ENCODE peak calls at places on chromosomes 4 and X, in seven cellular contexts. M is K562, L is A549, H is HepG2, C is IMR-90, Q is GM12878, U is H1. Z is an unnamed sample.

GRCh38 chrX:56783450-56783831 is 54.4 kb downstream of the NBDY start:
- DNase-seq in M (peak; percentile 17), U (no peak), H (no peak), C (peak; percentile 65), Q (peak; percentile 91), L (no peak), Z (peak; percentile 20)

GRCh38 chrX:9847071-9847470 is 60.8 kb downstream of the SHROOM2 start:
- DNase-seq in C (peak; percentile 72), M (no peak), U (no peak), L (peak; percentile 37), H (peak; percentile 74), Q (no peak), Z (no peak)

GRCh38 chr4:23171971-23172370 is 479.2 kb downstream of the GBA3 start:
- DNase-seq in Q (no peak), M (no peak), H (no peak), C (no peak), U (no peak), L (no peak), Z (no peak)

GRCh38 chrX:20670611-20671010 is 403.9 kb upstream of the RPS6KA3 start:
- DNase-seq in M (no peak), H (no peak), C (no peak), Q (no peak), U (no peak), L (no peak), Z (no peak)

GRCh38 chr4:47427936-47428335 is 35.6 kb downstream of the COMMD8 start:
- DNase-seq in C (no peak), M (no peak), L (no peak), Q (no peak), U (no peak), H (no peak), Z (no peak)

GRCh38 chr4:114474401-114474800 is 124.2 kb upstream of the UGT8 start:
- DNase-seq in C (no peak), L (no peak), Q (no peak), M (no peak), H (no peak), U (no peak), Z (no peak)

GRCh38 chr4:70743728-70744127 is 22.0 kb downstream of the RUFY3 start:
- DNase-seq in M (no peak), C (peak; percentile 29), H (no peak), Q (no peak), U (no peak), L (no peak), Z (no peak)

GRCh38 chrX:41857670-41858069 is 65.7 kb downstream of the CASK start:
- DNase-seq in Q (no peak), M (no peak), C (no peak), H (no peak), U (no peak), L (no peak), Z (no peak)

GRCh38 chr4:153634737-153635353 is 49.2 kb upstream of the TLR2 start:
- DNase-seq in Q (no peak), M (peak; percentile 23), U (no peak), L (peak; percentile 12), H (peak; percentile 9), C (peak; percentile 8), Z (no peak)

GRCh38 chrX:46180258-46180687 is 364.9 kb downstream of the ZNF674 start:
- DNase-seq in H (peak; percentile 2), U (no peak), C (peak; percentile 47), L (peak; percentile 60), Q (peak; percentile 49), M (peak; percentile 12), Z (no peak)

GRCh38 chr4:123877561-123877960 is 481.0 kb downstream of the SPRY1 start:
- DNase-seq in H (no peak), C (peak; percentile 40), Q (no peak), M (no peak), U (no peak), L (no peak), Z (no peak)

GRCh38 chr4:145681956-145682355 is 2.0 kb downstream of the C4orf51 start:
- DNase-seq in L (no peak), H (no peak), U (no peak), Q (no peak), M (no peak), C (peak; percentile 61), Z (no peak)

GRCh38 chr4:3440011-3440410 is 1.8 kb upstream of the HGFAC start:
- DNase-seq in H (no peak), Q (no peak), U (no peak), M (no peak), C (no peak), L (no peak), Z (no peak)

GRCh38 chr4:26557164-26557563 is 26.7 kb upstream of the TBC1D19 start:
- DNase-seq in H (no peak), U (no peak), C (peak; percentile 95), M (no peak), Q (no peak), L (no peak), Z (no peak)

GRCh38 chrX:112819013-112819635 is 21.5 kb downstream of the AMOT start:
- DNase-seq in U (no peak), M (no peak), C (peak; percentile 89), L (no peak), Q (no peak), H (no peak), Z (no peak)

GRCh38 chr4:183256756-183257385 is 63.2 kb downstream of the CLDN22 start:
- DNase-seq in L (peak; percentile 50), C (peak; percentile 54), Q (no peak), U (no peak), H (peak; percentile 40), M (peak; percentile 70), Z (peak; percentile 67)

DNA sequence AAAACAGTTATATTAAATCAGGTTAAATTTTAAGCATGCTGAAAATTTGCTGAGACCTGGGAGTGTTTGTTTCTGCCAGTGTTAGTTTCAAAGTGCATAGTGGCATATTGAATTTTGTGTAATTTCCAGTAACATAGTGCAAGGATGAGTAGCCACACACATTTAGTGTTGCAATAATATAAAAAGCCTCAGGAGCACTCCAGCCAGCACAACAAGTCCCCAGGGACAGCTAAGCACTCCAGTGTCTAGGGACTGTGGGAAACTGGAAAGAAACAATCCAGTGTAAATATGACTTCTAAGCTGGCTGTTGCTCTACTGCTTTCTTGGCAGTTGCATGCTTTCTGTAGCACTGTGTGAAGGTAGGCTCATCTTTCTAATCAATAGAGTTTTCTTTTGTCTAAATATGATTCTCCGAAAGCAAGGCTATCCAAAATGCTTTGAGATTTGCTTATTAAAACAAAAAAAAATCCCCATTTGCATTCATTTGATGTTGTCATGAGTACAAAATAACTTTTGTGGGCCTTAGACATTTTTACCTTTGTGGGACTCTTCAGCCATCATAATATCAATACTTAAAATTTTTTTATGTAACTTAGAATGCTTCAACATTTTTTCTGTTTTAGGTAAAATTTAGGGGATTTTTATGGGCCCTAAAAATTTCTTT is 24.2 kb upstream of the CXCL2 start:
- DNase-seq in L (peak; percentile 77), Q (no peak), M (no peak), C (peak; percentile 15), H (peak; percentile 47), U (no peak), Z (no peak)
- TF ChIP-seq USF2 in L (no peak), Q (no peak), M (no peak), C (no peak), H (no peak), U (no peak), Z (no peak)

GRCh38 chr4:684611-685010 is 4.3 kb downstream of the SLC49A3 start:
- DNase-seq in L (no peak), H (no peak), C (no peak), U (no peak), Q (no peak), M (no peak), Z (no peak)
- TF ChIP-seq USF2 in L (no peak), H (no peak), C (no peak), U (no peak), Q (no peak), M (no peak), Z (no peak)

GRCh38 chr4:38178666-38178995 is 218.4 kb downstream of the PTTG2 start:
- DNase-seq in H (no peak), M (no peak), Q (peak; percentile 50), C (no peak), L (no peak), U (no peak), Z (no peak)

GRCh38 chr4:38179690-38180299 is 219.6 kb downstream of the PTTG2 start:
- DNase-seq in M (peak; percentile 76), L (peak; percentile 55), C (peak; percentile 77), Q (peak; percentile 56), H (peak; percentile 65), U (peak; percentile 41), Z (peak; percentile 81)

GRCh38 chr4:38177035-38177791 is 217.0 kb downstream of the PTTG2 start:
- DNase-seq in C (peak; percentile 44), H (no peak), U (no peak), Q (no peak), M (no peak), L (no peak), Z (no peak)

GRCh38 chr4:38180456-38180855 is 220.3 kb downstream of the PTTG2 start:
- DNase-seq in U (no peak), L (no peak), H (no peak), C (peak; percentile 47), Q (no peak), M (no peak), Z (no peak)

GRCh38 chr4:38177792-38178665 is 217.8 kb downstream of the PTTG2 start:
- DNase-seq in L (no peak), M (peak; percentile 73), H (no peak), U (no peak), C (no peak), Q (no peak), Z (no peak)
- TF ChIP-seq USF2 in L (no peak), M (no peak), H (no peak), U (no peak), C (no peak), Q (no peak), Z (no peak)

GRCh38 chrX:21946925-21947641 is 6.6 kb downstream of the SMS start:
- DNase-seq in L (no peak), C (peak; percentile 64), M (peak; percentile 40), H (no peak), Q (no peak), U (no peak), Z (peak; percentile 20)
- TF ChIP-seq USF2 in L (no peak), C (no peak), M (no peak), H (no peak), Q (no peak), U (no peak), Z (no peak)

DNA sequence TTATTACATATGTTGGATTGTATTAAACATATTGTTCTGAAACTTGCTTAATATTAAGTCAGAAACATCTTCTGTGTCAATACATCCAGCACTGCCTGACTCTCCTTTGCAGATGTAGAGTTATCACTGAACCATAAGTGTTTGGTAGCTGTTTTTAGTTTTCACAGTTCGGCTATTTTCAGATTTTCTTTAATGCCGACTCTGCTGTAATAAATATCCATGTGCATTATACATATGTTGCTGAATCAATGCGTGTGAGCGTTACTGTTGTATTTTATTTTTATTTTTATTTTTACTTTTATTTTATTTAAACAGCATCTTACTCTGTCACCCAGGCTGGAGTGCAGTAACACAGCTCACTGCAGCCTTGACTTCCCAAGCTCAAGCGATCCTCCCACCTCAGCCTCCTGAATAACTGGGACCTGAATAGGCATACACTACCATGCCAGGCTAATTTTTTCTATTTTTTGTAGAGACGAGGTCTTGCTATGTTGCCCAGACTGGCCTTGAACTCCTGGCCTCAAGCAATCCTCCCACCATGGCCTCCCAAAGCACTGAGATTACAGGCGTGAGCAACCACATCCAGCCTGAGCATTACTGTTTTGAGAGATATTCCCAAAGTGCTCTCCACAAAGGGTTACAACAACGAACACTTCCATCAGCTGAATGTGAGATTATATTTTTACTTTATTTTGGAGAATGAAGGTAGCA is 50.7 kb upstream of the NOCT start:
- DNase-seq in M (no peak), Q (no peak), C (no peak), H (no peak), U (no peak), L (no peak), Z (no peak)
- TF ChIP-seq USF2 in M (no peak), Q (no peak), C (no peak), H (no peak), U (no peak), L (no peak), Z (no peak)